ENCODE peak calls at places on chromosomes 13 and 19, in nine cellular contexts. Z is fibroblast of lung, D is trophoblast cell, P is H1, I is mammary epithelial cell, W is OCI-LY7, X is keratinocyte, R is HCT116, A is hepatocyte. B is an unnamed sample. For H3K79me2, the result is how much of the 10 kb centered on the place peaks cover.

GRCh38 chr13:30615851-30616311 is 1.8 kb upstream of the USPL1 start:
- DNase-seq in R (no peak), W (peak), Z (peak), P (no peak), D (peak), A (peak), X (no peak), I (peak), B (no peak)

GRCh38 chr13:72686766-72687165 is 40.7 kb downstream of the MZT1 start:
- DNase-seq in I (no peak), D (no peak), P (no peak), Z (no peak), W (no peak), R (no peak), X (no peak), A (no peak), B (no peak)

GRCh38 chr19:10007811-10008211 is 2.5 kb downstream of the COL5A3 start:
- DNase-seq in Z (peak), A (no peak), R (no peak), X (no peak), D (no peak), I (no peak), W (no peak), P (no peak), B (no peak)

GRCh38 chr13:77619655-77620054 is 77.8 kb upstream of the SLAIN1 start:
- DNase-seq in P (no peak), Z (no peak), I (no peak), R (no peak), X (no peak), W (no peak), D (no peak), A (no peak), B (no peak)

GRCh38 chr13:25329706-25330105 is 28.3 kb downstream of the NUP58 start:
- DNase-seq in X (no peak), P (no peak), D (peak), R (no peak), A (peak), Z (peak), W (no peak), I (peak), B (no peak)

GRCh38 chr19:4622695-4623421 is 16.5 kb upstream of the TNFAIP8L1 start:
- DNase-seq in R (no peak), D (no peak), W (no peak), A (peak), P (no peak), I (no peak), Z (no peak), X (no peak), B (no peak)

GRCh38 chr13:110326263-110326904 is 19.3 kb downstream of the COL4A2 start:
- DNase-seq in I (no peak), Z (no peak), D (no peak), W (no peak), X (no peak), R (no peak), A (no peak), P (no peak), B (no peak)

GRCh38 chr19:14677464-14677863 is 2.8 kb upstream of the ADGRE3 start:
- DNase-seq in A (no peak), D (no peak), Z (no peak), X (no peak), R (no peak), W (no peak), P (no peak), I (no peak), B (no peak)

GRCh38 chr19:18419699-18420460 is 682 bp downstream of the SSBP4 start:
- DNase-seq in I (no peak), R (no peak), X (no peak), D (no peak), A (peak), Z (no peak), P (no peak), W (peak), B (no peak)

GRCh38 chr13:31431722-31432137 is 232.0 kb downstream of the B3GLCT start:
- DNase-seq in W (peak), D (peak), P (peak), R (peak), Z (peak), A (peak), I (peak), X (no peak), B (peak)

GRCh38 chr13:49297338-49297737 is 49.6 kb downstream of the CDADC1 start:
- DNase-seq in I (no peak), P (no peak), A (no peak), X (no peak), W (no peak), R (no peak), Z (no peak), D (no peak), B (no peak)

GRCh38 chr19:28700176-28700575 is 512.8 kb downstream of the UQCRFS1 start:
- DNase-seq in W (no peak), P (no peak), R (no peak), D (no peak), Z (no peak), X (no peak), I (no peak), A (no peak), B (no peak)

GRCh38 chr13:59659981-59660380 is 503.7 kb downstream of the DIAPH3 start:
- DNase-seq in R (no peak), Z (no peak), D (no peak), A (no peak), I (no peak), W (no peak), P (no peak), X (no peak), B (no peak)

GRCh38 chr19:15218501-15218900 is 13.7 kb downstream of the EPHX3 start:
- DNase-seq in A (no peak), I (no peak), Z (no peak), D (no peak), P (no peak), X (no peak), W (no peak), R (no peak), B (no peak)

GRCh38 chr19:35114656-35115537 is 726 bp upstream of the FXYD3 start:
- DNase-seq in Z (peak), R (peak), W (peak), X (no peak), I (peak), D (peak), A (peak), P (peak), B (peak)

GRCh38 chr13:90445179-90445578 is 902.3 kb upstream of the MIR17HG start:
- DNase-seq in W (no peak), R (peak), P (peak), I (peak), X (peak), Z (peak), A (peak), D (peak), B (peak)

GRCh38 chr19:48102870-48103751 is 7.5 kb downstream of the PLA2G4C start:
- DNase-seq in I (peak), Z (peak), A (peak), P (no peak), R (peak), W (peak), D (peak), X (no peak), B (peak)

GRCh38 chr19:16197188-16197621 is 506 bp upstream of the AP1M1 start:
- DNase-seq in I (peak), A (no peak), R (no peak), W (peak), X (no peak), D (peak), Z (peak), P (no peak), B (no peak)

DNA sequence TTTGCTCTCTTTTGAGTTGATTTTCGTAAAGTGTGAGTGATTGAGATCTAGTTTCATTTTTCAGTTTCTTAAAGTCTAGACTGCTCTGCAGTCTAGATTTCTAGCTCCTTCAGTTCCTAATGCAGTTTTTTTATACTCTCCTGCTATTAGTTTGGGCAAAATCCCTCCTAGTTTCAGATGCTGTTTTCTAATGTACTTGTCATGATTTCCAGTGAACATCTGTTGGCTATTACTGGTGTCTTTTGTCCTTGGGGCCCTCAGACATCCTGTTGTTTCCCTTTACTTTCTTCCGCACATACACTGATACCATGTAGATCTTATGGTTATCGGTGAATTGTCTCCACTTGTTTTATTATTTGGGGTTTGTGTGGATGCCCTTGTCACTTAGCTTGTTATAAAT is 292.1 kb downstream of the TDRD3 start:
- DNase-seq in W (no peak), X (no peak), A (no peak), P (no peak), R (no peak), I (no peak), Z (no peak), D (no peak), B (no peak)
- H3K4me3 ChIP-seq in W (no peak), X (no peak), A (no peak), P (no peak), R (no peak), I (no peak), Z (no peak), D (no peak), B (no peak)

GRCh38 chr19:38529610-38530009 is 88.1 kb downstream of the MAP4K1 start:
- DNase-seq in A (no peak), D (no peak), Z (no peak), R (no peak), W (no peak), X (no peak), P (no peak), I (no peak), B (no peak)

GRCh38 chr19:38528931-38529330 is 88.8 kb downstream of the MAP4K1 start:
- DNase-seq in A (no peak), P (no peak), R (no peak), X (no peak), I (no peak), D (no peak), W (no peak), Z (no peak), B (no peak)

GRCh38 chr19:38528213-38528755 is 89.5 kb downstream of the MAP4K1 start:
- DNase-seq in W (no peak), R (no peak), A (no peak), D (no peak), Z (no peak), P (no peak), X (no peak), I (no peak), B (no peak)

GRCh38 chr19:38526430-38526829 is 91.3 kb downstream of the MAP4K1 start:
- DNase-seq in I (no peak), Z (no peak), D (no peak), R (no peak), W (no peak), P (no peak), A (no peak), X (no peak), B (no peak)

GRCh38 chr19:38527466-38528136 is 90.2 kb downstream of the MAP4K1 start:
- DNase-seq in X (no peak), W (peak), D (no peak), P (no peak), Z (no peak), R (no peak), A (no peak), I (no peak), B (no peak)
- H3K4me2 ChIP-seq in X (no peak), W (peak), D (no peak), P (no peak), Z (no peak), R (no peak), A (no peak), I (no peak), B (peak)

DNA sequence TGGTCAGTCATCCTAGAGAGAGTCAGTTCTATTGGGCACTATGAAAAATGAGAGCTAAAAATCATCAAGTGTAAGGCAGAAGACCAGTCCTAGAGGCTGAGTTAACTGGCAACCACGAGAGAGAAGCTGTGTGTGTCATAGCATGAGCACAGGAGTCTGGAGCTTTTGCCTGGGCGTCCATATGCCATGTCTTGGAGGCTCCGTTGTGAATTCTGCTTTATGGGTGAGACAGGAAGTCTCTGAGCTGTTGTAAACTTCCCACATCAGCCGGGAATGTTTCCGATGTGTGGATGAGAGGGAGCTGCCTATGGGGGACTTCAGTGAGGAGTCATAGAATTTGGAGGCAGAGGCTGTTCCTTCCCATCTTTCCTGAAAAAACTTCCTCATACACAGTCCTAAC is 120.0 kb downstream of the ITGBL1 start:
- DNase-seq in W (no peak), R (no peak), D (no peak), Z (no peak), X (no peak), P (no peak), I (no peak), A (no peak), B (no peak)
- H3K79me2 ChIP-seq in W (under half), R (under half), D (under half), Z (under half), X (under half), P (under half), I (under half), A (under half), B (under half)

GRCh38 chr13:97235549-97236206 is 13.5 kb downstream of the MBNL2 start:
- DNase-seq in X (no peak), Z (no peak), W (no peak), D (no peak), A (peak), P (no peak), I (no peak), R (no peak), B (no peak)
- H3K4me3 ChIP-seq in X (no peak), Z (no peak), W (no peak), D (no peak), A (no peak), P (no peak), I (no peak), R (no peak), B (no peak)

GRCh38 chr19:11034449-11035213 is 54.6 kb upstream of the LDLR start:
- DNase-seq in X (no peak), R (no peak), Z (no peak), D (no peak), A (no peak), I (no peak), W (no peak), P (no peak), B (no peak)
- H3K4me2 ChIP-seq in X (no peak), R (no peak), Z (no peak), D (no peak), A (no peak), I (no peak), W (no peak), P (no peak), B (no peak)